ENCODE peak calls at places on chromosomes 13 and 19, in seven cellular contexts. N is foreskin fibroblast, G is choroid plexus epithelial cell, X is left lung, I is lung, A is bronchial epithelial cell, L is GM10248. H is an unnamed sample.

GRCh38 chr19:33293255-33294057 is 8.9 kb downstream of the CEBPA start:
- DNase-seq in X (peak), L (no peak), G (peak), A (peak), I (no peak), N (peak), H (no peak)

GRCh38 chr19:3515891-3516422 is 9.8 kb downstream of the FZR1 start:
- DNase-seq in G (no peak), A (no peak), I (no peak), X (no peak), L (no peak), N (no peak), H (no peak)

GRCh38 chr19:53537126-53537522 is 821 bp upstream of the ZNF331 start:
- DNase-seq in L (no peak), X (no peak), N (no peak), G (no peak), I (no peak), A (no peak), H (no peak)

GRCh38 chr19:54190942-54191670 is at the start of gene TSEN34:
- DNase-seq in G (peak), N (peak), L (peak), X (peak), A (no peak), I (peak), H (peak)

GRCh38 chr13:60351326-60351725 is 45.7 kb upstream of the TDRD3 start:
- DNase-seq in X (no peak), A (peak), N (peak), L (no peak), G (peak), I (no peak), H (no peak)

GRCh38 chr13:46168341-46168740 is 13.6 kb downstream of the LCP1 start:
- DNase-seq in L (no peak), N (peak), X (peak), A (no peak), G (peak), I (no peak), H (no peak)

GRCh38 chr19:35775298-35776101 is at the start of gene ARHGAP33:
- DNase-seq in X (peak), N (peak), L (peak), I (peak), A (peak), G (peak), H (peak)

GRCh38 chr19:7899751-7900352 is 3.8 kb upstream of the MAP2K7 start:
- DNase-seq in G (no peak), I (no peak), X (peak), L (no peak), N (no peak), A (no peak), H (no peak)

GRCh38 chr13:92158335-92158734 is 759.9 kb downstream of the GPC5 start:
- DNase-seq in N (no peak), L (no peak), G (peak), X (no peak), I (no peak), A (peak), H (no peak)

GRCh38 chr19:19751846-19752245 is 18.9 kb upstream of the ZNF14 start:
- DNase-seq in N (no peak), I (no peak), X (peak), G (no peak), A (no peak), L (no peak), H (no peak)

GRCh38 chr13:67623630-67624029 is 393.5 kb upstream of the PCDH9 start:
- DNase-seq in X (no peak), I (no peak), G (no peak), L (no peak), N (no peak), A (no peak), H (no peak)

GRCh38 chr13:95388420-95389079 is 87.3 kb upstream of the ABCC4 start:
- DNase-seq in L (no peak), I (no peak), N (no peak), X (no peak), A (no peak), G (no peak), H (no peak)

GRCh38 chr19:30781519-30781918 is 409.3 kb downstream of the ZNF536 start:
- DNase-seq in G (no peak), A (no peak), N (no peak), I (peak), X (no peak), L (no peak), H (no peak)

GRCh38 chr19:45137179-45137761 is 23.5 kb downstream of the NKPD1 start:
- DNase-seq in N (no peak), X (no peak), G (no peak), L (peak), I (no peak), A (no peak), H (no peak)

GRCh38 chr19:32358311-32358710 is 12.9 kb downstream of the ZNF507 start:
- DNase-seq in X (no peak), L (no peak), N (no peak), G (no peak), I (no peak), A (no peak), H (no peak)

GRCh38 chr19:45098521-45099464 is 5.8 kb downstream of the PPP1R37 start:
- DNase-seq in X (no peak), I (no peak), N (no peak), A (no peak), L (no peak), G (peak), H (no peak)

GRCh38 chr19:2034729-2035589 is 16.1 kb downstream of the MKNK2 start:
- DNase-seq in A (peak), L (peak), X (peak), N (no peak), G (peak), I (peak), H (peak)

GRCh38 chr13:110405597-110406450 is 98.7 kb downstream of the COL4A2 start:
- DNase-seq in L (no peak), N (no peak), G (peak), X (no peak), I (no peak), A (peak), H (no peak)

GRCh38 chr13:21034602-21035190 is 26.7 kb downstream of the LATS2 start:
- DNase-seq in L (peak), G (peak), N (no peak), X (no peak), A (no peak), I (no peak), H (peak)

GRCh38 chr13:19910336-19911072 is 47.1 kb upstream of the ZMYM5 start:
- DNase-seq in I (no peak), N (no peak), X (no peak), L (no peak), G (peak), A (peak), H (no peak)

GRCh38 chr13:39317284-39317683 is 279.0 kb downstream of the NHLRC3 start:
- DNase-seq in X (no peak), I (no peak), N (peak), G (peak), L (no peak), A (peak), H (no peak)

GRCh38 chr13:59750860-59751259 is 412.9 kb downstream of the DIAPH3 start:
- DNase-seq in A (peak), N (peak), X (no peak), G (peak), L (no peak), I (no peak), H (peak)

GRCh38 chr13:42225051-42225450 is 46.9 kb upstream of the AKAP11 start:
- DNase-seq in I (no peak), N (no peak), L (no peak), A (no peak), X (no peak), G (no peak), H (no peak)

GRCh38 chr13:38804061-38804460 is 117.2 kb downstream of the FREM2 start:
- DNase-seq in N (no peak), X (no peak), G (no peak), I (no peak), L (no peak), A (no peak), H (no peak)

GRCh38 chr13:108987945-108988344 is 358.5 kb downstream of the MYO16 start:
- DNase-seq in N (no peak), G (no peak), I (no peak), X (no peak), A (no peak), L (no peak), H (no peak)

GRCh38 chr13:31749929-31750328 is 10.6 kb downstream of the RXFP2 start:
- DNase-seq in A (peak), N (peak), L (no peak), I (no peak), G (peak), X (no peak), H (no peak)

GRCh38 chr13:77339408-77339807 is 12.5 kb upstream of the MYCBP2 start:
- DNase-seq in L (peak), N (no peak), I (no peak), A (no peak), G (no peak), X (no peak), H (no peak)

GRCh38 chr13:110944121-110944967 is 29.5 kb upstream of the ANKRD10 start:
- DNase-seq in X (no peak), A (peak), I (no peak), L (peak), G (peak), N (peak), H (peak)

GRCh38 chr19:45075215-45076028 is 856 bp downstream of the ZNF296 start:
- DNase-seq in X (peak), I (peak), A (peak), G (peak), L (peak), N (peak), H (no peak)

GRCh38 chr13:49495783-49496762 is at the start of gene PHF11:
- DNase-seq in G (peak), I (peak), L (peak), A (peak), X (peak), N (peak), H (peak)

GRCh38 chr19:42295831-42296525 is 6.0 kb upstream of the PRR19 start:
- DNase-seq in X (peak), I (peak), A (peak), L (peak), N (peak), G (peak), H (peak)

GRCh38 chr19:55197531-55197930 is 11.8 kb downstream of the PTPRH start:
- DNase-seq in X (no peak), G (peak), L (peak), N (no peak), I (no peak), A (no peak), H (no peak)

GRCh38 chr13:36158606-36159005 is 27.4 kb upstream of the DCLK1 start:
- DNase-seq in L (no peak), I (no peak), A (peak), G (no peak), X (no peak), N (no peak), H (no peak)

GRCh38 chr19:17421942-17422341 is 2.1 kb downstream of the MVB12A start:
- DNase-seq in L (no peak), N (no peak), X (peak), I (no peak), G (no peak), A (no peak), H (no peak)

GRCh38 chr19:17419491-17420266 is at the start of gene MVB12A:
- DNase-seq in L (peak), G (peak), A (peak), X (peak), I (peak), N (peak), H (peak)

GRCh38 chr19:17419154-17419490 is 725 bp upstream of the MVB12A start:
- DNase-seq in G (no peak), X (no peak), L (no peak), N (no peak), I (no peak), A (no peak), H (no peak)

GRCh38 chr19:17418710-17419109 is 1.1 kb upstream of the MVB12A start:
- DNase-seq in X (no peak), A (no peak), I (no peak), N (no peak), G (no peak), L (no peak), H (no peak)

DNA sequence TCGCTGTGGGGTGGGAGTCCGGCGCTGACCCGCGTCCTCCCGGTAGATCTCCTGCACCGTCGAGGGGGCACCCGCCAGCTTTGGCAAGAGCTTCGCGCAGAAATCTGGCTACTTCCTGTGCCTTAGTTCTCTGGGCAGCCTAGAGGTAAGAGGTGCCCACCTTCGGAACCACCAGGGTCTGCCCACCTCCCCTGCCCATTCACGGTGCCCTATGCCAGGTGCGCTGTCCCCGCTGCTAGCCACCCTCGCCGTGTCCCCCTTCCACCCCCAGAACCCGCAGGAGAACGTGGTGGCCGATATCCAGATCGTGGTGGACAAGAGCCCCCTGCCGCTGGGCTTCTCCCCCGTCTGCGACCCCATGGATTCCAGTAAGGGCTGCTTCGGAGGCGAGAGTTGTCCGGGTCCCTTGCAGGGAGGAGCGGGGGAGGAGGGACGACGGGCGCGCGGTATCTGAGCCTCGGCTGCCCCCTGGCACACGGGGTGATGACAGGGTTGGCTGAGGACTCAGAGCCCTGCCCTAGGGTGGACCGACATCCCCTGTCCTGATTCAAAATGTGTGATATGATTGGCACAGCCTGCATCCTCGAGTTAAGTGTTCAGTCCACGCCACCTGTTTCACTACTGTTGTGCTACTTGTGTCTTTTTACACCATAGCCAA is 549 bp downstream of the MVB12A start:
- DNase-seq in L (peak), A (no peak), X (peak), N (no peak), I (no peak), G (peak), H (peak)
- TF ChIP-seq CTCF in L (no peak), A (no peak), X (no peak), N (no peak), I (peak), G (peak), H (no peak)

GRCh38 chr19:46927893-46928292 is 67.1 kb downstream of the ARHGAP35 start:
- DNase-seq in N (no peak), X (no peak), L (no peak), G (no peak), A (no peak), I (no peak), H (no peak)

GRCh38 chr19:46931197-46931596 is 70.4 kb downstream of the ARHGAP35 start:
- DNase-seq in N (no peak), I (no peak), G (no peak), X (no peak), L (no peak), A (no peak), H (no peak)

GRCh38 chr19:46926201-46927071 is 65.6 kb downstream of the ARHGAP35 start:
- DNase-seq in I (no peak), G (peak), X (no peak), L (no peak), A (no peak), N (no peak), H (no peak)

GRCh38 chr19:46927106-46927505 is 66.3 kb downstream of the ARHGAP35 start:
- DNase-seq in N (no peak), L (no peak), G (no peak), X (no peak), I (no peak), A (peak), H (no peak)

GRCh38 chr19:46928951-46929350 is 68.2 kb downstream of the ARHGAP35 start:
- DNase-seq in N (no peak), G (peak), I (no peak), L (no peak), A (no peak), X (no peak), H (no peak)
- TF ChIP-seq CTCF in N (peak), G (peak), I (no peak), L (peak), A (no peak), X (no peak), H (no peak)

GRCh38 chr13:50910483-50910805 is 853 bp downstream of the RNASEH2B start:
- DNase-seq in I (no peak), A (no peak), X (no peak), G (peak), L (peak), N (peak), H (peak)

GRCh38 chr13:50909605-50910482 is at the start of gene RNASEH2B:
- DNase-seq in N (peak), X (peak), G (peak), L (peak), I (peak), A (peak), H (peak)

GRCh38 chr13:50905256-50905655 is 4.3 kb upstream of the RNASEH2B start:
- DNase-seq in N (no peak), G (no peak), I (peak), L (no peak), A (no peak), X (no peak), H (no peak)

GRCh38 chr13:50908371-50908770 is 1.2 kb upstream of the RNASEH2B start:
- DNase-seq in N (no peak), A (no peak), L (no peak), G (no peak), X (no peak), I (no peak), H (no peak)

GRCh38 chr13:50907781-50908180 is 1.8 kb upstream of the RNASEH2B start:
- DNase-seq in L (no peak), N (no peak), X (no peak), I (no peak), A (no peak), G (no peak), H (no peak)
- TF ChIP-seq CTCF in L (no peak), N (no peak), X (no peak), I (no peak), A (no peak), G (no peak), H (no peak)

DNA sequence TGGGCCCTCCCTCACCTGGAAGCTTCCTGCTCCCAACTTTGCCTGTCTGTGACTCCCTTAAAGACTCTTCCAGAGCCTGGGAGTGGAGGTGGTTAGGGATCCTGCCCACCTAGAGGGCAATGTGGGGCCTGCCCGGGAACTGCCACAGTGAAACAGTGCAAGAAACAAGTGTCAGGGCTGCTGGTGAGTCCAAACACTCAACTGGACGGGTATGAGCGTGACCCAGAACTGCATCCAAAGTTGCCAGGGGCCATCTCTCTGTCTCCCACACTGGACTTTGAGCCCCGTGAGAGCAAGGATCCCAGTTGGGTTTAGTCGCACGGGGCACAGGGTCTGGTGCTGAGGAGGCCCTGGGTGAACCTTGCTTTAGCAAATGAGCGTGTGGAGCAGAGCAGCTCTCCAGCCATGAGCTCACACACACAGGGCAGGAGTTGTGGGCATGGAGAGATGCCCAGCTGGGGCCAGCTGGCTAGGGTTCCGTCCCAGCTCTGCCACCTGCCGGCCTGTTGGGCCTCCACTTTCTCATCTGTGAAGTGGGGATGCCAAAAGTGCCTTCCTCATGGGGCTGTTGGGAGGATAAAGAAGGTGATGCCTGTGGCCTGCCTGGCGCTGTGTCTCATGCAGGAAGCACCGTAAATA is 2.8 kb upstream of the NUMBL start:
- DNase-seq in I (no peak), A (no peak), N (no peak), L (no peak), G (no peak), X (peak), H (no peak)
- TF ChIP-seq CTCF in I (no peak), A (no peak), N (no peak), L (no peak), G (no peak), X (no peak), H (no peak)

GRCh38 chr19:534088-534487 is 2.5 kb downstream of the CDC34 start:
- DNase-seq in I (no peak), X (no peak), N (no peak), G (no peak), A (no peak), L (no peak), H (no peak)

GRCh38 chr19:536031-536880 is 4.7 kb downstream of the CDC34 start:
- DNase-seq in N (no peak), A (no peak), L (no peak), G (no peak), I (no peak), X (no peak), H (no peak)

GRCh38 chr19:533485-534058 is 2.0 kb downstream of the CDC34 start:
- DNase-seq in L (no peak), N (no peak), G (no peak), I (no peak), X (no peak), A (no peak), H (no peak)

GRCh38 chr19:536881-537404 is 5.4 kb downstream of the CDC34 start:
- DNase-seq in X (no peak), G (no peak), I (no peak), A (no peak), L (no peak), N (no peak), H (no peak)

GRCh38 chr19:535017-535835 is 3.7 kb downstream of the CDC34 start:
- DNase-seq in L (no peak), I (no peak), A (peak), X (no peak), N (no peak), G (no peak), H (no peak)
- TF ChIP-seq CTCF in L (no peak), I (no peak), A (no peak), X (no peak), N (no peak), G (no peak), H (no peak)

GRCh38 chr19:24048261-24048660 is 38.7 kb upstream of the ZNF254 start:
- DNase-seq in G (no peak), X (no peak), A (no peak), I (no peak), N (no peak), L (no peak), H (no peak)
- TF ChIP-seq CTCF in G (peak), X (no peak), A (no peak), I (no peak), N (no peak), L (no peak), H (peak)

H was measured in endothelial cell.